ENCODE peak calls at places on chromosome 19, in four cellular contexts. One of them, this sample, is unnamed.
A peak's percentile ranks its signal among the peaks of the same experiment; 100 is the strongest.

GRCh38 chr19:50516859-50517703 is 3.4 kb upstream of the ASPDH start:
- DNase-seq in K562: no peak
- DNase-seq in GM12878: no peak
- DNase-seq in HepG2: no peak
- DNase-seq in this sample: no peak

GRCh38 chr19:49843265-49843664 is 7.7 kb upstream of the PTOV1 start:
- DNase-seq in GM12878: peak; percentile 34
- DNase-seq in K562: no peak
- DNase-seq in HepG2: no peak
- DNase-seq in this sample: no peak

GRCh38 chr19:14116918-14117578 is 514 bp downstream of the PRKACA start:
- DNase-seq in K562: peak; percentile 61
- DNase-seq in HepG2: no peak
- DNase-seq in GM12878: no peak
- DNase-seq in this sample: no peak

GRCh38 chr19:1293782-1294621 is 8.3 kb downstream of the EFNA2 start:
- DNase-seq in HepG2: no peak
- DNase-seq in K562: no peak
- DNase-seq in GM12878: no peak
- DNase-seq in this sample: no peak

GRCh38 chr19:47778089-47778953 is at the start of gene SELENOW:
- DNase-seq in GM12878: peak; percentile 31
- DNase-seq in HepG2: peak; percentile 47
- DNase-seq in K562: peak; percentile 94
- DNase-seq in this sample: peak; percentile 90

GRCh38 chr19:41697198-41697855 is 9.3 kb upstream of the CEACAM7 start:
- DNase-seq in K562: no peak
- DNase-seq in HepG2: no peak
- DNase-seq in GM12878: no peak
- DNase-seq in this sample: no peak

GRCh38 chr19:29247051-29247450 is 34.1 kb upstream of the UQCRFS1 start:
- DNase-seq in HepG2: no peak
- DNase-seq in K562: no peak
- DNase-seq in GM12878: no peak
- DNase-seq in this sample: no peak

GRCh38 chr19:1513492-1514294 is 874 bp upstream of the ADAMTSL5 start:
- DNase-seq in K562: peak; percentile 90
- DNase-seq in HepG2: no peak
- DNase-seq in GM12878: no peak
- DNase-seq in this sample: peak; percentile 83

GRCh38 chr19:40025938-40026596 is 29.2 kb downstream of the ZNF546 start:
- DNase-seq in HepG2: no peak
- DNase-seq in K562: peak; percentile 19
- DNase-seq in GM12878: no peak
- DNase-seq in this sample: no peak

GRCh38 chr19:10753305-10753704 is 35.4 kb downstream of the DNM2 start:
- DNase-seq in GM12878: no peak
- DNase-seq in HepG2: no peak
- DNase-seq in K562: no peak
- DNase-seq in this sample: no peak

GRCh38 chr19:7833225-7834156 is 3.5 kb downstream of the EVI5L start:
- DNase-seq in HepG2: peak; percentile 29
- DNase-seq in GM12878: no peak
- DNase-seq in K562: peak; percentile 38
- DNase-seq in this sample: no peak

GRCh38 chr19:18464646-18465045 is 26.7 kb upstream of the ISYNA1 start:
- DNase-seq in GM12878: no peak
- DNase-seq in HepG2: peak; percentile 80
- DNase-seq in K562: no peak
- DNase-seq in this sample: no peak

GRCh38 chr19:1109697-1110671 is 6.2 kb downstream of the GPX4 start:
- DNase-seq in GM12878: no peak
- DNase-seq in K562: no peak
- DNase-seq in HepG2: no peak
- DNase-seq in this sample: no peak

GRCh38 chr19:15374796-15375440 is 4.7 kb downstream of the AKAP8 start:
- DNase-seq in HepG2: no peak
- DNase-seq in GM12878: no peak
- DNase-seq in K562: no peak
- DNase-seq in this sample: no peak

GRCh38 chr19:20247016-20247683 is 80.1 kb downstream of the ZNF486 start:
- DNase-seq in K562: no peak
- DNase-seq in GM12878: no peak
- DNase-seq in HepG2: no peak
- DNase-seq in this sample: no peak

GRCh38 chr19:11087870-11088507 is 1.3 kb upstream of the LDLR start:
- DNase-seq in GM12878: no peak
- DNase-seq in K562: no peak
- DNase-seq in HepG2: no peak
- DNase-seq in this sample: no peak

GRCh38 chr19:37907735-37908066 is 693 bp downstream of the SIPA1L3 start:
- DNase-seq in K562: peak; percentile 33
- DNase-seq in HepG2: no peak
- DNase-seq in GM12878: no peak
- DNase-seq in this sample: no peak

GRCh38 chr19:52943884-52944643 is 18.6 kb downstream of the ZNF816 start:
- DNase-seq in GM12878: no peak
- DNase-seq in K562: no peak
- DNase-seq in HepG2: peak; percentile 28
- DNase-seq in this sample: no peak

GRCh38 chr19:52945652-52946321 is 16.9 kb downstream of the ZNF816 start:
- DNase-seq in GM12878: no peak
- DNase-seq in HepG2: no peak
- DNase-seq in K562: no peak
- DNase-seq in this sample: no peak

GRCh38 chr19:52943134-52943883 is 19.4 kb downstream of the ZNF816 start:
- DNase-seq in K562: no peak
- DNase-seq in GM12878: no peak
- DNase-seq in HepG2: no peak
- DNase-seq in this sample: no peak

GRCh38 chr19:52941941-52942370 is 18.7 kb upstream of the ZNF888 start:
- DNase-seq in HepG2: no peak
- DNase-seq in K562: peak; percentile 29
- DNase-seq in GM12878: no peak
- DNase-seq in this sample: peak; percentile 7

DNA sequence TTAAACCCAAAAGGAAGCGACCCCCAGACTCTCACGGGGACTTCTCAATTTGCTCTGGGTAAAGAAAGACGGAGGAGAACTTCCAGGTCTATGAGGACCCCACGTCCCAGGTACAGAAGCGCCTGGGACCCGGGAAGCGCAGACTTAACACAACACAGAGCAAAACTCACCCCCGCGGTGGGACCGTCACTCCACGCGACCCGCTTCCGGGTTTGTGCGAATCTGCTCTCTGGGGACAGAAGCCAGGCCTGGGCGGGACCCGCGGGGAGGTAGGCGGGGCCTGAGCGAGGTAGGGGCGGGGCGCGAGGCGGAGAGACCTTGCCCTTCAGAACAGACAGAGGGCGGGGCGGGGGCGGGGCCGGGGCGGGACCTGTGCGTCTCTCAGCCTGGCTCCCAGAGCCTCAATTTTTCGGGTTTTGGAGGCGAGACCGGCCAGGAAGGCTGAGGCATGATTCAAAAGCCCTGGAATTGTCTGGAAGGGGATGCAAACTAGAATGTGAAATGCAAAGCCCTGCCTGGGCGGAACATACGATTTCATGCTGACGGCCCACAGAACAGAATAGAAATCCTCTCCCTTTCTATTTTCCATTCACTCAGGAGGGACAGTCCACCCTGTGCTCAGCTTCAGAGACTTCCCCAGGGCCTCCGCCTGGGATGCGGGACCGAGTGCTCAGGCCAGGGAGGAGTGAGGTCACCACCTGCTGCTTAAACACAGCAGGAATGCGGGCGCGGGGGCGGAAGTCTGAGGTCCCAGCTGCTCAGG is 19.3 kb upstream of the ZNF888 start:
- DNase-seq in HepG2: peak; percentile 82
- DNase-seq in GM12878: peak; percentile 48
- DNase-seq in K562: peak; percentile 80
- DNase-seq in this sample: peak; percentile 77
- TF ChIP-seq FOXK2 in HepG2: no peak
- TF ChIP-seq FOXK2 in GM12878: no peak
- TF ChIP-seq FOXK2 in K562: no peak
- TF ChIP-seq FOXK2 in this sample: no peak

GRCh38 chr19:31578326-31578725 is 229.1 kb upstream of the TSHZ3 start:
- DNase-seq in K562: no peak
- DNase-seq in GM12878: no peak
- DNase-seq in HepG2: no peak
- DNase-seq in this sample: no peak
- TF ChIP-seq BHLHE40 in K562: no peak
- TF ChIP-seq BHLHE40 in GM12878: no peak
- TF ChIP-seq BHLHE40 in HepG2: no peak
- TF ChIP-seq BHLHE40 in this sample: no peak

GRCh38 chr19:35720163-35720524 is 2.3 kb downstream of the KMT2B start:
- DNase-seq in HepG2: no peak
- DNase-seq in K562: no peak
- DNase-seq in GM12878: no peak
- DNase-seq in this sample: no peak
- TF ChIP-seq TARDBP in HepG2: no peak
- TF ChIP-seq TARDBP in K562: no peak
- TF ChIP-seq TARDBP in GM12878: no peak
- TF ChIP-seq TARDBP in this sample: no peak

GRCh38 chr19:57056972-57057371 is 62.8 kb upstream of the USP29 start:
- DNase-seq in HepG2: no peak
- DNase-seq in GM12878: no peak
- DNase-seq in K562: no peak
- DNase-seq in this sample: no peak
- TF ChIP-seq FOXK2 in HepG2: no peak
- TF ChIP-seq FOXK2 in GM12878: no peak
- TF ChIP-seq FOXK2 in K562: no peak
- TF ChIP-seq FOXK2 in this sample: no peak

GRCh38 chr19:54473071-54473941 is at the start of gene CDC42EP5:
- DNase-seq in HepG2: no peak
- DNase-seq in K562: peak; percentile 53
- DNase-seq in GM12878: no peak
- DNase-seq in this sample: no peak
- TF ChIP-seq BHLHE40 in HepG2: no peak
- TF ChIP-seq BHLHE40 in K562: no peak
- TF ChIP-seq BHLHE40 in GM12878: no peak
- TF ChIP-seq BHLHE40 in this sample: no peak

This sample was measured in HEK293T.